ENCODE peak calls at places on chromosome 12, in five cellular contexts. One of them, this sample, is unnamed.

GRCh38 chr12:100936661-100937060 is 142.1 kb downstream of the ANO4 start:
- DNase-seq in NB4: no peak
- DNase-seq in activated T-helper 9 cell treated with anti-CD3 and anti-CD28 coated beads, Interleukin-2, amount 50 U/mL, for 16 hours: no peak
- DNase-seq in HCT116: no peak
- DNase-seq in KBM-7: no peak
- DNase-seq in this sample: no peak

GRCh38 chr12:29889737-29890136 is 106.0 kb upstream of the TMTC1 start:
- DNase-seq in activated T-helper 9 cell treated with anti-CD3 and anti-CD28 coated beads, Interleukin-2, amount 50 U/mL, for 16 hours: no peak
- DNase-seq in KBM-7: peak
- DNase-seq in NB4: peak
- DNase-seq in HCT116: peak
- DNase-seq in this sample: peak

GRCh38 chr12:27523305-27523641 is 733 bp upstream of the PPFIBP1 start:
- DNase-seq in activated T-helper 9 cell treated with anti-CD3 and anti-CD28 coated beads, Interleukin-2, amount 50 U/mL, for 16 hours: no peak
- DNase-seq in KBM-7: no peak
- DNase-seq in HCT116: no peak
- DNase-seq in NB4: peak
- DNase-seq in this sample: no peak

GRCh38 chr12:120399531-120399930 is 30.6 kb upstream of the MSI1 start:
- DNase-seq in NB4: no peak
- DNase-seq in HCT116: no peak
- DNase-seq in KBM-7: no peak
- DNase-seq in activated T-helper 9 cell treated with anti-CD3 and anti-CD28 coated beads, Interleukin-2, amount 50 U/mL, for 16 hours: no peak
- DNase-seq in this sample: peak

GRCh38 chr12:54384591-54385041 is at the start of gene ZNF385A:
- DNase-seq in activated T-helper 9 cell treated with anti-CD3 and anti-CD28 coated beads, Interleukin-2, amount 50 U/mL, for 16 hours: no peak
- DNase-seq in HCT116: no peak
- DNase-seq in KBM-7: peak
- DNase-seq in NB4: peak
- DNase-seq in this sample: no peak

GRCh38 chr12:57868870-57869609 is 22.5 kb upstream of the CTDSP2 start:
- DNase-seq in NB4: no peak
- DNase-seq in HCT116: no peak
- DNase-seq in activated T-helper 9 cell treated with anti-CD3 and anti-CD28 coated beads, Interleukin-2, amount 50 U/mL, for 16 hours: no peak
- DNase-seq in KBM-7: no peak
- DNase-seq in this sample: no peak

GRCh38 chr12:24979286-24979685 is 30.4 kb upstream of the BCAT1 start:
- DNase-seq in KBM-7: peak
- DNase-seq in activated T-helper 9 cell treated with anti-CD3 and anti-CD28 coated beads, Interleukin-2, amount 50 U/mL, for 16 hours: no peak
- DNase-seq in HCT116: no peak
- DNase-seq in NB4: peak
- DNase-seq in this sample: no peak

GRCh38 chr12:40336573-40337199 is 111.9 kb downstream of the LRRK2 start:
- DNase-seq in NB4: peak
- DNase-seq in HCT116: no peak
- DNase-seq in activated T-helper 9 cell treated with anti-CD3 and anti-CD28 coated beads, Interleukin-2, amount 50 U/mL, for 16 hours: no peak
- DNase-seq in KBM-7: peak
- DNase-seq in this sample: peak

GRCh38 chr12:4194661-4195060 is 78.9 kb upstream of the CCND2 start:
- DNase-seq in NB4: no peak
- DNase-seq in activated T-helper 9 cell treated with anti-CD3 and anti-CD28 coated beads, Interleukin-2, amount 50 U/mL, for 16 hours: no peak
- DNase-seq in HCT116: no peak
- DNase-seq in KBM-7: no peak
- DNase-seq in this sample: no peak

GRCh38 chr12:9509464-9510166 is 98.1 kb downstream of the KLRB1 start:
- DNase-seq in activated T-helper 9 cell treated with anti-CD3 and anti-CD28 coated beads, Interleukin-2, amount 50 U/mL, for 16 hours: no peak
- DNase-seq in HCT116: peak
- DNase-seq in KBM-7: no peak
- DNase-seq in NB4: no peak
- DNase-seq in this sample: no peak

GRCh38 chr12:103518899-103519298 is 23.1 kb upstream of the C12orf42 start:
- DNase-seq in activated T-helper 9 cell treated with anti-CD3 and anti-CD28 coated beads, Interleukin-2, amount 50 U/mL, for 16 hours: no peak
- DNase-seq in KBM-7: peak
- DNase-seq in HCT116: no peak
- DNase-seq in NB4: peak
- DNase-seq in this sample: no peak

GRCh38 chr12:110563702-110564470 is 19.2 kb downstream of the PPTC7 start:
- DNase-seq in activated T-helper 9 cell treated with anti-CD3 and anti-CD28 coated beads, Interleukin-2, amount 50 U/mL, for 16 hours: no peak
- DNase-seq in KBM-7: no peak
- DNase-seq in HCT116: no peak
- DNase-seq in NB4: peak
- DNase-seq in this sample: no peak

GRCh38 chr12:57602544-57602943 is 2.1 kb upstream of the DTX3 start:
- DNase-seq in activated T-helper 9 cell treated with anti-CD3 and anti-CD28 coated beads, Interleukin-2, amount 50 U/mL, for 16 hours: no peak
- DNase-seq in HCT116: no peak
- DNase-seq in KBM-7: no peak
- DNase-seq in NB4: no peak
- DNase-seq in this sample: no peak

GRCh38 chr12:2147335-2147734 is 94.5 kb downstream of the CACNA1C start:
- DNase-seq in activated T-helper 9 cell treated with anti-CD3 and anti-CD28 coated beads, Interleukin-2, amount 50 U/mL, for 16 hours: no peak
- DNase-seq in HCT116: no peak
- DNase-seq in KBM-7: no peak
- DNase-seq in NB4: no peak
- DNase-seq in this sample: no peak

GRCh38 chr12:64796205-64796845 is 28.1 kb upstream of the TBC1D30 start:
- DNase-seq in NB4: peak
- DNase-seq in activated T-helper 9 cell treated with anti-CD3 and anti-CD28 coated beads, Interleukin-2, amount 50 U/mL, for 16 hours: no peak
- DNase-seq in KBM-7: peak
- DNase-seq in HCT116: peak
- DNase-seq in this sample: peak

GRCh38 chr12:113174461-113175384 is 10.6 kb downstream of the DDX54 start:
- DNase-seq in activated T-helper 9 cell treated with anti-CD3 and anti-CD28 coated beads, Interleukin-2, amount 50 U/mL, for 16 hours: peak
- DNase-seq in KBM-7: peak
- DNase-seq in HCT116: no peak
- DNase-seq in NB4: peak
- DNase-seq in this sample: peak

GRCh38 chr12:104682790-104683279 is 226.1 kb downstream of the CHST11 start:
- DNase-seq in NB4: peak
- DNase-seq in activated T-helper 9 cell treated with anti-CD3 and anti-CD28 coated beads, Interleukin-2, amount 50 U/mL, for 16 hours: peak
- DNase-seq in KBM-7: peak
- DNase-seq in HCT116: no peak
- DNase-seq in this sample: no peak

GRCh38 chr12:3869860-3870259 is 3.3 kb downstream of the PARP11 start:
- DNase-seq in NB4: no peak
- DNase-seq in KBM-7: no peak
- DNase-seq in activated T-helper 9 cell treated with anti-CD3 and anti-CD28 coated beads, Interleukin-2, amount 50 U/mL, for 16 hours: no peak
- DNase-seq in HCT116: no peak
- DNase-seq in this sample: no peak

GRCh38 chr12:45336762-45337596 is 121.1 kb downstream of the ANO6 start:
- DNase-seq in NB4: peak
- DNase-seq in KBM-7: no peak
- DNase-seq in HCT116: no peak
- DNase-seq in activated T-helper 9 cell treated with anti-CD3 and anti-CD28 coated beads, Interleukin-2, amount 50 U/mL, for 16 hours: no peak
- DNase-seq in this sample: peak

GRCh38 chr12:84974177-84974815 is 61.7 kb upstream of the SLC6A15 start:
- DNase-seq in NB4: no peak
- DNase-seq in HCT116: no peak
- DNase-seq in activated T-helper 9 cell treated with anti-CD3 and anti-CD28 coated beads, Interleukin-2, amount 50 U/mL, for 16 hours: no peak
- DNase-seq in KBM-7: no peak
- DNase-seq in this sample: no peak

GRCh38 chr12:108559748-108560147 is 1.2 kb downstream of the SART3 start:
- DNase-seq in NB4: peak
- DNase-seq in KBM-7: no peak
- DNase-seq in activated T-helper 9 cell treated with anti-CD3 and anti-CD28 coated beads, Interleukin-2, amount 50 U/mL, for 16 hours: no peak
- DNase-seq in HCT116: no peak
- DNase-seq in this sample: no peak

GRCh38 chr12:40175489-40175888 is 49.3 kb upstream of the LRRK2 start:
- DNase-seq in HCT116: no peak
- DNase-seq in NB4: no peak
- DNase-seq in activated T-helper 9 cell treated with anti-CD3 and anti-CD28 coated beads, Interleukin-2, amount 50 U/mL, for 16 hours: no peak
- DNase-seq in KBM-7: no peak
- DNase-seq in this sample: no peak

GRCh38 chr12:50637870-50638481 is 125.9 kb upstream of the ATF1 start:
- DNase-seq in activated T-helper 9 cell treated with anti-CD3 and anti-CD28 coated beads, Interleukin-2, amount 50 U/mL, for 16 hours: no peak
- DNase-seq in NB4: peak
- DNase-seq in KBM-7: peak
- DNase-seq in HCT116: no peak
- DNase-seq in this sample: peak

GRCh38 chr12:58711968-58712367 is 208.3 kb downstream of the LRIG3 start:
- DNase-seq in HCT116: no peak
- DNase-seq in KBM-7: no peak
- DNase-seq in NB4: no peak
- DNase-seq in activated T-helper 9 cell treated with anti-CD3 and anti-CD28 coated beads, Interleukin-2, amount 50 U/mL, for 16 hours: no peak
- DNase-seq in this sample: no peak

GRCh38 chr12:5379737-5380496 is 52.0 kb upstream of the NTF3 start:
- DNase-seq in KBM-7: no peak
- DNase-seq in activated T-helper 9 cell treated with anti-CD3 and anti-CD28 coated beads, Interleukin-2, amount 50 U/mL, for 16 hours: no peak
- DNase-seq in NB4: no peak
- DNase-seq in HCT116: peak
- DNase-seq in this sample: peak

GRCh38 chr12:80648866-80649265 is 58.6 kb upstream of the MYF6 start:
- DNase-seq in HCT116: no peak
- DNase-seq in activated T-helper 9 cell treated with anti-CD3 and anti-CD28 coated beads, Interleukin-2, amount 50 U/mL, for 16 hours: no peak
- DNase-seq in KBM-7: no peak
- DNase-seq in NB4: no peak
- DNase-seq in this sample: peak

GRCh38 chr12:65335021-65335714 is 56.7 kb downstream of the MSRB3 start:
- DNase-seq in HCT116: peak
- DNase-seq in KBM-7: no peak
- DNase-seq in activated T-helper 9 cell treated with anti-CD3 and anti-CD28 coated beads, Interleukin-2, amount 50 U/mL, for 16 hours: no peak
- DNase-seq in NB4: peak
- DNase-seq in this sample: peak

GRCh38 chr12:53966070-53966384 is 6.9 kb upstream of the HOXC11 start:
- DNase-seq in KBM-7: no peak
- DNase-seq in NB4: no peak
- DNase-seq in activated T-helper 9 cell treated with anti-CD3 and anti-CD28 coated beads, Interleukin-2, amount 50 U/mL, for 16 hours: no peak
- DNase-seq in HCT116: no peak
- DNase-seq in this sample: no peak

GRCh38 chr12:89968151-89968699 is 259.6 kb upstream of the ATP2B1 start:
- DNase-seq in KBM-7: peak
- DNase-seq in NB4: peak
- DNase-seq in activated T-helper 9 cell treated with anti-CD3 and anti-CD28 coated beads, Interleukin-2, amount 50 U/mL, for 16 hours: no peak
- DNase-seq in HCT116: no peak
- DNase-seq in this sample: no peak